ENCODE peak calls at places on chromosomes 12 and 14, in seven cellular contexts. O is transverse colon, C is endothelial cell of umbilical vein, T is stomach, S is HCT116, I is GM23338, R is upper lobe of left lung. K is an unnamed sample.

GRCh38 chr14:35631071-35631805 is 97.3 kb downstream of the INSM2 start:
- DNase-seq in O (no peak), C (no peak), T (no peak), S (no peak), I (peak), R (no peak), K (no peak)

GRCh38 chr14:103561381-103562134 is 899 bp downstream of the BAG5 start:
- DNase-seq in O (no peak), C (peak), T (no peak), S (no peak), I (peak), R (no peak), K (no peak)

GRCh38 chr12:50060120-50060468 is 2.7 kb downstream of the ASIC1 start:
- DNase-seq in O (no peak), C (no peak), T (no peak), S (no peak), I (no peak), R (no peak), K (no peak)

GRCh38 chr12:111687255-111687654 is 1.4 kb downstream of the ACAD10 start:
- DNase-seq in O (no peak), C (peak), T (no peak), S (no peak), I (peak), R (no peak), K (no peak)

GRCh38 chr14:46482200-46482599 is 169.4 kb downstream of the RPL10L start:
- DNase-seq in O (no peak), C (no peak), T (no peak), S (no peak), I (no peak), R (no peak), K (no peak)

GRCh38 chr12:61757831-61758505 is 502.2 kb upstream of the USP15 start:
- DNase-seq in O (no peak), C (no peak), T (no peak), S (no peak), I (no peak), R (no peak), K (no peak)

GRCh38 chr12:2679068-2679815 is 115.5 kb upstream of the FKBP4 start:
- DNase-seq in O (no peak), C (no peak), T (no peak), S (no peak), I (no peak), R (no peak), K (no peak)

GRCh38 chr14:87286826-87287225 is 706.2 kb downstream of the GALC start:
- DNase-seq in O (no peak), C (no peak), T (no peak), S (no peak), I (no peak), R (no peak), K (no peak)

GRCh38 chr12:116881325-116881866 is at the start of gene HRK:
- DNase-seq in O (no peak), C (no peak), T (no peak), S (no peak), I (peak), R (no peak), K (no peak)

GRCh38 chr12:45191239-45191638 is 24.7 kb upstream of the ANO6 start:
- DNase-seq in O (no peak), C (peak), T (no peak), S (no peak), I (no peak), R (no peak), K (no peak)

GRCh38 chr14:99129211-99129696 is 142.7 kb downstream of the BCL11B start:
- DNase-seq in O (no peak), C (no peak), T (peak), S (no peak), I (no peak), R (peak), K (no peak)

GRCh38 chr14:101824339-101824727 is 62.8 kb downstream of the PPP2R5C start:
- DNase-seq in O (no peak), C (peak), T (no peak), S (no peak), I (no peak), R (no peak), K (no peak)

GRCh38 chr12:94998322-94998721 is 5.2 kb downstream of the NDUFA12 start:
- DNase-seq in O (no peak), C (no peak), T (no peak), S (no peak), I (no peak), R (no peak), K (no peak)

GRCh38 chr14:105745433-105746123 is 219.2 kb downstream of the TMEM121 start:
- DNase-seq in O (no peak), C (no peak), T (no peak), S (no peak), I (no peak), R (no peak), K (no peak)

GRCh38 chr14:52380294-52380693 is 66.2 kb downstream of the PTGER2 start:
- DNase-seq in O (no peak), C (no peak), T (no peak), S (no peak), I (no peak), R (no peak), K (no peak)

GRCh38 chr12:3751151-3752095 is 1.5 kb downstream of the CRACR2A start:
- DNase-seq in O (no peak), C (no peak), T (no peak), S (no peak), I (no peak), R (no peak), K (no peak)

GRCh38 chr14:31568671-31569070 is 7.5 kb downstream of the NUBPL start:
- DNase-seq in O (no peak), C (peak), T (no peak), S (no peak), I (no peak), R (peak), K (no peak)

GRCh38 chr14:24436355-24437019 is 6.1 kb downstream of the SDR39U1 start:
- DNase-seq in O (no peak), C (peak), T (no peak), S (peak), I (peak), R (no peak), K (no peak)

GRCh38 chr14:59997966-59998365 is 78.0 kb downstream of the LRRC9 start:
- DNase-seq in O (no peak), C (no peak), T (no peak), S (no peak), I (no peak), R (no peak), K (no peak)

GRCh38 chr12:25764892-25765291 is 193.6 kb upstream of the RASSF8 start:
- DNase-seq in O (no peak), C (no peak), T (no peak), S (no peak), I (no peak), R (no peak), K (no peak)

GRCh38 chr12:111102062-111102735 is 181.8 kb upstream of the MYL2 start:
- DNase-seq in O (no peak), C (no peak), T (no peak), S (no peak), I (no peak), R (no peak), K (peak)

GRCh38 chr12:50514526-50515276 is 9.9 kb downstream of the DIP2B start:
- DNase-seq in O (no peak), C (no peak), T (no peak), S (no peak), I (no peak), R (no peak), K (no peak)

GRCh38 chr14:104597576-104597975 is 7.0 kb downstream of the TMEM179 start:
- DNase-seq in O (no peak), C (no peak), T (no peak), S (no peak), I (no peak), R (no peak), K (no peak)

GRCh38 chr12:92304335-92305066 is 158.9 kb upstream of the BTG1 start:
- DNase-seq in O (no peak), C (peak), T (no peak), S (no peak), I (peak), R (no peak), K (no peak)

GRCh38 chr14:93906341-93907329 is 20.5 kb upstream of the FAM181A start:
- DNase-seq in O (peak), C (no peak), T (peak), S (peak), I (peak), R (peak), K (no peak)

GRCh38 chr12:58832920-58833319 is 87.4 kb downstream of the LRIG3 start:
- DNase-seq in O (no peak), C (no peak), T (no peak), S (no peak), I (no peak), R (no peak), K (no peak)

GRCh38 chr14:54489318-54489683 is 521 bp upstream of the GMFB start:
- DNase-seq in O (no peak), C (no peak), T (no peak), S (no peak), I (no peak), R (no peak), K (no peak)

GRCh38 chr12:2355198-2355597 is 302.4 kb downstream of the CACNA1C start:
- DNase-seq in O (no peak), C (no peak), T (no peak), S (no peak), I (no peak), R (no peak), K (no peak)

GRCh38 chr12:46886541-46887041 is 60.8 kb upstream of the SLC38A4 start:
- DNase-seq in O (no peak), C (no peak), T (no peak), S (no peak), I (no peak), R (no peak), K (no peak)

GRCh38 chr14:63717704-63718103 is 10.2 kb downstream of the SGPP1 start:
- DNase-seq in O (no peak), C (peak), T (no peak), S (peak), I (peak), R (no peak), K (no peak)

GRCh38 chr14:94374749-94375148 is 13.7 kb downstream of the SERPINA1 start:
- DNase-seq in O (no peak), C (no peak), T (no peak), S (no peak), I (no peak), R (no peak), K (no peak)

GRCh38 chr14:101553393-101553792 is 7.9 kb upstream of the DIO3 start:
- DNase-seq in O (no peak), C (no peak), T (no peak), S (no peak), I (no peak), R (no peak), K (no peak)

GRCh38 chr14:36056846-36057245 is 119.7 kb downstream of the PTCSC3 start:
- DNase-seq in O (no peak), C (no peak), T (no peak), S (no peak), I (no peak), R (no peak), K (no peak)

GRCh38 chr12:105330283-105330937 is at the start of gene C12orf75:
- DNase-seq in O (peak), C (peak), T (peak), S (peak), I (peak), R (peak), K (peak)

GRCh38 chr12:52350786-52351185 is 16.5 kb downstream of the KRT85 start:
- DNase-seq in O (no peak), C (no peak), T (peak), S (no peak), I (no peak), R (no peak), K (peak)

GRCh38 chr14:76715102-76715926 is 46.0 kb upstream of the VASH1 start:
- DNase-seq in O (no peak), C (peak), T (no peak), S (no peak), I (no peak), R (no peak), K (no peak)

GRCh38 chr12:53474819-53475218 is 22.9 kb downstream of the PCBP2 start:
- DNase-seq in O (no peak), C (no peak), T (no peak), S (no peak), I (no peak), R (no peak), K (no peak)
- TF ChIP-seq POLR2AphosphoS5 in O (no peak), C (no peak), T (no peak), S (no peak), I (no peak), R (no peak), K (no peak)

GRCh38 chr14:75334191-75335051 is 55.8 kb downstream of the FOS start:
- DNase-seq in O (peak), C (no peak), T (peak), S (no peak), I (no peak), R (peak), K (no peak)

GRCh38 chr14:75333523-75334190 is 55.0 kb downstream of the FOS start:
- DNase-seq in O (no peak), C (no peak), T (no peak), S (no peak), I (no peak), R (no peak), K (no peak)

GRCh38 chr14:75323571-75323970 is 44.9 kb downstream of the FOS start:
- DNase-seq in O (no peak), C (no peak), T (no peak), S (no peak), I (no peak), R (no peak), K (no peak)

GRCh38 chr14:75322746-75323145 is 44.1 kb downstream of the FOS start:
- DNase-seq in O (no peak), C (no peak), T (no peak), S (no peak), I (peak), R (no peak), K (no peak)

DNA sequence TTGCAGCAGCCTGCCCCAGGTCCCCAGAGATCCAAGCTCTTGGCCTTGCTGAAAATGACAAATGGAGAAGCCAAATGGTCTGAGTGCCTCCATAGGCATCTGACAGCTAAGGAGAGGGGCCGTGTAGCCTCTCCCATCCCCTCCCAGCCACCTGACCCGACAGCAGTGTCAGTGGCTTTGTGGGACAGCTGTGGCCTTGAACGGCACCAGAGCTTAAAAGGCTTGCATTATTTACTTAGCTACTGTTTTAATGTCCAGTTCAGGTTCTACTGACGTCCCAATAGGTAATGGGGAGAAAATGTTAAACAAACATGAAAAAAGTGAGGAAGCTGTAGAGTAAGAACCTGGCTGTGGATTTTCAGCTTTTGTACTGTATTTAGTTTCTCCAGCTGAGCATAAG is 49.9 kb downstream of the FOS start:
- DNase-seq in O (no peak), C (no peak), T (no peak), S (no peak), I (no peak), R (no peak), K (no peak)
- TF ChIP-seq CTCF in O (no peak), C (no peak), T (no peak), S (no peak), I (no peak), R (no peak), K (no peak)

GRCh38 chr12:129486931-129487330 is 416.9 kb downstream of the TMEM132D start:
- DNase-seq in O (no peak), C (no peak), T (no peak), S (no peak), I (no peak), R (no peak), K (no peak)
- TF ChIP-seq POLR2AphosphoS5 in O (no peak), C (no peak), T (no peak), S (no peak), I (no peak), R (no peak), K (no peak)

GRCh38 chr14:81710232-81710845 is 176.7 kb upstream of the SEL1L start:
- DNase-seq in O (no peak), C (no peak), T (no peak), S (peak), I (peak), R (no peak), K (no peak)
- TF ChIP-seq CTCF in O (peak), C (no peak), T (peak), S (peak), I (peak), R (no peak), K (peak)

DNA sequence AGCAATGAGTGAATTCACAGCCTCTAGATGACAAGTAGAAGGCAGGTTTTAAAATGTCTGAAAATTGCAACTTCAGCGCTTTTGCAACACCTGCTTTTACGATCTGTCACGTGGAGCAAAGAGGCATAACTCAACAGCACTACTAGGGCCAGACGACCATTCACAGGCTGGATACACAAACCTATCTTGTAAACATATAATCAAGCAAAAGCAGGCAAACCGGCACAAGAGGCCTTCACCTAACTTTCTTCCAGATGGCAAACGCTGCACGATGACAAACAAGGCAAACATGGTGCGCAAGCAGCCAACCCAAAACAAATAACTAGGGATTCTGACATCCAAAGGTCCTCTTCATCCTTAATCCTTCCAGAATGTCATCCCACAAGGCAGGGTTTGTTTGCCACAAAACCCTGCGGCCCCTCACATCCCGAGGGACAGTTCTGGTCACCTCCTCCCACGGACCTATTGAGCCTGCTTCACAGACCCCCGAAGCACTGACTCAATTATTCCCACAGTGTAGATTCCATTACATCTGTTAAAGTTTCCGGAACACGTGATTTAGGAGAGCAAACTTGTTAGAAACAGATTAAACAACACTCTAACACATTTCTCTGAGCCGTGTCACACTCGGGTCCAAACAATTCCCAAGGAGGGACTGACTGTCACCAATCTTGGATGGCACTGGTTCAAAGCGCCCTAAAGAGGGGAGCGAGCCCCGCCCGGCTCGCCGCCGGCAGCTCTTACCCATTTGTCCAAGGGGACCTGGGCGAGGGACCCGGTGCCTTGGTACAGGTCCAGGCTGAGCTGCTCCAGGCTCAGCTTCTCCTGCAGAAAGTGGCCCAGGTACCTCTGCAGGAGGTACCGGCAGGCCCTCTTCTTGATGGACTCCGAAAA is 823 bp downstream of the ATG2B start:
- DNase-seq in O (peak), C (peak), T (peak), S (peak), I (peak), R (peak), K (peak)
- TF ChIP-seq POLR2AphosphoS5 in O (peak), C (no peak), T (no peak), S (no peak), I (no peak), R (peak), K (no peak)

GRCh38 chr12:56839489-56840442 is 76.6 kb downstream of the HSD17B6 start:
- DNase-seq in O (peak), C (peak), T (peak), S (peak), I (peak), R (peak), K (no peak)
- TF ChIP-seq CTCF in O (no peak), C (peak), T (no peak), S (peak), I (peak), R (no peak), K (peak)

GRCh38 chr14:29803045-29803444 is 124.6 kb downstream of the PRKD1 start:
- DNase-seq in O (no peak), C (no peak), T (no peak), S (no peak), I (no peak), R (no peak), K (no peak)

GRCh38 chr14:29804481-29804880 is 123.2 kb downstream of the PRKD1 start:
- DNase-seq in O (no peak), C (no peak), T (no peak), S (no peak), I (no peak), R (no peak), K (no peak)

GRCh38 chr14:29802211-29802610 is 125.4 kb downstream of the PRKD1 start:
- DNase-seq in O (no peak), C (no peak), T (no peak), S (no peak), I (no peak), R (no peak), K (no peak)

GRCh38 chr14:29806124-29806517 is 121.5 kb downstream of the PRKD1 start:
- DNase-seq in O (no peak), C (no peak), T (no peak), S (no peak), I (no peak), R (no peak), K (no peak)

GRCh38 chr14:29805415-29806123 is 122.1 kb downstream of the PRKD1 start:
- DNase-seq in O (peak), C (peak), T (peak), S (no peak), I (no peak), R (peak), K (no peak)
- TF ChIP-seq POLR2AphosphoS5 in O (no peak), C (no peak), T (no peak), S (no peak), I (no peak), R (no peak), K (no peak)

GRCh38 chr12:30880813-30881212 is 45.7 kb upstream of the TSPAN11 start:
- DNase-seq in O (no peak), C (no peak), T (no peak), S (no peak), I (no peak), R (no peak), K (no peak)

GRCh38 chr12:30884804-30885203 is 41.7 kb upstream of the TSPAN11 start:
- DNase-seq in O (no peak), C (no peak), T (no peak), S (no peak), I (no peak), R (no peak), K (no peak)

GRCh38 chr12:30880061-30880460 is 46.5 kb upstream of the TSPAN11 start:
- DNase-seq in O (no peak), C (peak), T (no peak), S (no peak), I (no peak), R (no peak), K (no peak)

GRCh38 chr12:30885321-30885720 is 41.2 kb upstream of the TSPAN11 start:
- DNase-seq in O (no peak), C (no peak), T (no peak), S (no peak), I (no peak), R (no peak), K (no peak)

DNA sequence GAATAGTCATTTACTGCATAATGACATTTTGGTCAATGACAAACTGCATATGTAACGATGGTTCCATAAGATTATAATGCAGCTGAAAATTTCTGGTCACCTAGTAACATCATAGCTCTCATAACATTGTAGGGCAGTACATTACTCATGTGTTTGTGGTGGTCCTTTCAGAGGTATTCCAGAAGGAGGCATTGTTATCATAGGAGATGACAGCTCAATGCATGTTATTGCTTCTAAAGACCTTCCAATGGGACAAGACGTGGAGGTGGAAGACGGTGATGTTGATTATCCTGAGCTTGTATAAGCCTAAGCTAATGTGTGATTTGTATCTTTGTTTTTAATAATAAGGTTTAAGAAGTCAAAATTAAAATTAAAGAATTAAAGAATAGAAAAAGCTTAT is 43.8 kb upstream of the TSPAN11 start:
- DNase-seq in O (no peak), C (peak), T (no peak), S (no peak), I (no peak), R (no peak), K (no peak)
- TF ChIP-seq CTCF in O (no peak), C (no peak), T (no peak), S (no peak), I (peak), R (no peak), K (no peak)

K was measured in breast epithelium.